ENCODE peak calls at places on chromosome 11, in six cellular contexts. One of them, this sample, is unnamed.

GRCh38 chr11:107859459-107860239 is 1.1 kb upstream of the SLC35F2 start:
- DNase-seq in thyroid gland: peak
- DNase-seq in GM06990: peak
- DNase-seq in lower lobe of right lung: peak
- DNase-seq in CD8-positive, alpha-beta T cell: no peak
- DNase-seq in Calu3: peak
- DNase-seq in this sample: no peak

GRCh38 chr11:19664896-19665548 is 47.6 kb upstream of the NAV2 start:
- DNase-seq in Calu3: no peak
- DNase-seq in thyroid gland: no peak
- DNase-seq in lower lobe of right lung: no peak
- DNase-seq in CD8-positive, alpha-beta T cell: no peak
- DNase-seq in GM06990: no peak
- DNase-seq in this sample: peak

GRCh38 chr11:57444362-57445074 is 15.8 kb upstream of the RTN4RL2 start:
- DNase-seq in CD8-positive, alpha-beta T cell: no peak
- DNase-seq in thyroid gland: no peak
- DNase-seq in Calu3: no peak
- DNase-seq in lower lobe of right lung: no peak
- DNase-seq in GM06990: no peak
- DNase-seq in this sample: no peak

GRCh38 chr11:113110046-113110445 is 148.8 kb downstream of the NCAM1 start:
- DNase-seq in Calu3: no peak
- DNase-seq in CD8-positive, alpha-beta T cell: no peak
- DNase-seq in GM06990: no peak
- DNase-seq in thyroid gland: no peak
- DNase-seq in lower lobe of right lung: no peak
- DNase-seq in this sample: no peak

GRCh38 chr11:109486129-109486528 is 64.1 kb downstream of the C11orf87 start:
- DNase-seq in GM06990: no peak
- DNase-seq in thyroid gland: no peak
- DNase-seq in CD8-positive, alpha-beta T cell: no peak
- DNase-seq in lower lobe of right lung: no peak
- DNase-seq in Calu3: no peak
- DNase-seq in this sample: no peak

GRCh38 chr11:64703048-64703447 is 19.9 kb downstream of the NRXN2 start:
- DNase-seq in thyroid gland: no peak
- DNase-seq in GM06990: no peak
- DNase-seq in Calu3: no peak
- DNase-seq in lower lobe of right lung: no peak
- DNase-seq in CD8-positive, alpha-beta T cell: no peak
- DNase-seq in this sample: no peak

GRCh38 chr11:59216654-59217640 is 4.2 kb upstream of the MPEG1 start:
- DNase-seq in thyroid gland: peak
- DNase-seq in GM06990: peak
- DNase-seq in CD8-positive, alpha-beta T cell: no peak
- DNase-seq in Calu3: peak
- DNase-seq in lower lobe of right lung: no peak
- DNase-seq in this sample: peak

GRCh38 chr11:18720811-18721575 is 5.0 kb downstream of the IGSF22 start:
- DNase-seq in CD8-positive, alpha-beta T cell: peak
- DNase-seq in GM06990: peak
- DNase-seq in lower lobe of right lung: peak
- DNase-seq in Calu3: peak
- DNase-seq in thyroid gland: peak
- DNase-seq in this sample: peak

GRCh38 chr11:100709233-100709999 is 22.3 kb downstream of the ARHGAP42 start:
- DNase-seq in GM06990: peak
- DNase-seq in Calu3: no peak
- DNase-seq in CD8-positive, alpha-beta T cell: no peak
- DNase-seq in thyroid gland: no peak
- DNase-seq in lower lobe of right lung: no peak
- DNase-seq in this sample: peak

GRCh38 chr11:96154802-96155520 is 188.0 kb downstream of the MAML2 start:
- DNase-seq in CD8-positive, alpha-beta T cell: no peak
- DNase-seq in thyroid gland: peak
- DNase-seq in lower lobe of right lung: no peak
- DNase-seq in GM06990: no peak
- DNase-seq in Calu3: no peak
- DNase-seq in this sample: peak

GRCh38 chr11:29135504-29135903 is 881.3 kb downstream of the KCNA4 start:
- DNase-seq in GM06990: no peak
- DNase-seq in thyroid gland: no peak
- DNase-seq in Calu3: no peak
- DNase-seq in lower lobe of right lung: no peak
- DNase-seq in CD8-positive, alpha-beta T cell: no peak
- DNase-seq in this sample: peak

GRCh38 chr11:77654770-77655434 is 17.3 kb upstream of the CLNS1A start:
- DNase-seq in lower lobe of right lung: no peak
- DNase-seq in GM06990: no peak
- DNase-seq in Calu3: peak
- DNase-seq in CD8-positive, alpha-beta T cell: no peak
- DNase-seq in thyroid gland: no peak
- DNase-seq in this sample: no peak

GRCh38 chr11:39745401-39745800 is 1714.1 kb downstream of the LRRC4C start:
- DNase-seq in lower lobe of right lung: no peak
- DNase-seq in CD8-positive, alpha-beta T cell: no peak
- DNase-seq in Calu3: no peak
- DNase-seq in thyroid gland: no peak
- DNase-seq in GM06990: no peak
- DNase-seq in this sample: no peak

GRCh38 chr11:61488651-61489291 is 19.8 kb upstream of the LRRC10B start:
- DNase-seq in CD8-positive, alpha-beta T cell: no peak
- DNase-seq in GM06990: no peak
- DNase-seq in lower lobe of right lung: no peak
- DNase-seq in Calu3: peak
- DNase-seq in thyroid gland: peak
- DNase-seq in this sample: peak

GRCh38 chr11:33478111-33478573 is 221.0 kb downstream of the HIPK3 start:
- DNase-seq in CD8-positive, alpha-beta T cell: no peak
- DNase-seq in GM06990: peak
- DNase-seq in lower lobe of right lung: no peak
- DNase-seq in thyroid gland: no peak
- DNase-seq in Calu3: no peak
- DNase-seq in this sample: no peak

GRCh38 chr11:70473873-70474690 is 75.8 kb downstream of the CTTN start:
- DNase-seq in lower lobe of right lung: no peak
- DNase-seq in CD8-positive, alpha-beta T cell: no peak
- DNase-seq in Calu3: no peak
- DNase-seq in GM06990: no peak
- DNase-seq in thyroid gland: no peak
- DNase-seq in this sample: no peak
- TF ChIP-seq CTCF in lower lobe of right lung: no peak
- TF ChIP-seq CTCF in CD8-positive, alpha-beta T cell: no peak
- TF ChIP-seq CTCF in Calu3: no peak
- TF ChIP-seq CTCF in GM06990: no peak
- TF ChIP-seq CTCF in thyroid gland: no peak
- TF ChIP-seq CTCF in this sample: no peak

GRCh38 chr11:128484172-128484571 is 103.2 kb downstream of the ETS1 start:
- DNase-seq in thyroid gland: no peak
- DNase-seq in GM06990: no peak
- DNase-seq in Calu3: no peak
- DNase-seq in CD8-positive, alpha-beta T cell: no peak
- DNase-seq in lower lobe of right lung: no peak
- DNase-seq in this sample: no peak
- TF ChIP-seq CTCF in thyroid gland: no peak
- TF ChIP-seq CTCF in GM06990: peak
- TF ChIP-seq CTCF in Calu3: no peak
- TF ChIP-seq CTCF in CD8-positive, alpha-beta T cell: no peak
- TF ChIP-seq CTCF in lower lobe of right lung: no peak
- TF ChIP-seq CTCF in this sample: no peak

GRCh38 chr11:6568191-6568918 is 35.1 kb downstream of the RRP8 start:
- DNase-seq in Calu3: no peak
- DNase-seq in CD8-positive, alpha-beta T cell: no peak
- DNase-seq in thyroid gland: peak
- DNase-seq in GM06990: no peak
- DNase-seq in lower lobe of right lung: no peak
- DNase-seq in this sample: peak
- TF ChIP-seq CTCF in Calu3: no peak
- TF ChIP-seq CTCF in CD8-positive, alpha-beta T cell: no peak
- TF ChIP-seq CTCF in thyroid gland: no peak
- TF ChIP-seq CTCF in GM06990: peak
- TF ChIP-seq CTCF in lower lobe of right lung: no peak
- TF ChIP-seq CTCF in this sample: no peak

GRCh38 chr11:44456544-44457270 is 108.8 kb upstream of the CD82 start:
- DNase-seq in lower lobe of right lung: no peak
- DNase-seq in Calu3: peak
- DNase-seq in GM06990: no peak
- DNase-seq in thyroid gland: peak
- DNase-seq in CD8-positive, alpha-beta T cell: no peak
- DNase-seq in this sample: no peak
- TF ChIP-seq CTCF in lower lobe of right lung: peak
- TF ChIP-seq CTCF in Calu3: no peak
- TF ChIP-seq CTCF in GM06990: peak
- TF ChIP-seq CTCF in thyroid gland: no peak
- TF ChIP-seq CTCF in CD8-positive, alpha-beta T cell: no peak
- TF ChIP-seq CTCF in this sample: no peak

DNA sequence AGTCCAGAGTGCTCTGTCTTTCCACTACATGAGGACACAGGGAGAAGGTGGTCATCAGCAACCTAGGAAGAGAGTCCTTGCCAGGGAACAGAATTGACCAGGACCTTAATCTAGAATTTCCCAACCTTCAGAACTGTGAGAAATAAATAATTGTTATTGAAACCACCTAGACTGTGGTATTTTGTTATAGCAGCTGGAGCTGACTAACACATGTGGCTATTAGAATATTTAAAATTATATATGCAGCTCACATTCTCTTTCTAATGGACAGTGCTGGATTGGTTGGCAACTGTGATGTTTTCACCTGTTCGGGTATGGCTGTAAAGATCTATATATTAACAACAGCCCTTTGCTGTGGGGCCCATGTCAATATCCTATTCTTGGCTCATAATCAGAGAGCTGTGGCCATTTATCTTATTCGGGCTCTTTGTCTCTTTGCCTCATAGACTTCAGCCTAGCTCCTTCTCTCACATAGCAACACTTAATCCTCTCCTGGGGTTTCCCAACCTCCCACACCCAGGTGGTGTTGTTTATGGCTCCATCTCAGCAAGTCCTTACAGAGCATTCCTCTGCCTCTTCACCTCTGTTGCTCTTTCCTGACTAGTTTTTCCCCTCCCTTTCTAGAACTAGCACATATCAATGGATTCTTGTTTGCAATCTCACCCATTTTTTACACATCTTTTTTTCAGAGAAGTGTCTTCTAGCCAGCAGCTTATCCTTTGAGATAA is 46.4 kb upstream of the AMOTL1 start:
- DNase-seq in thyroid gland: no peak
- DNase-seq in CD8-positive, alpha-beta T cell: no peak
- DNase-seq in GM06990: no peak
- DNase-seq in Calu3: no peak
- DNase-seq in lower lobe of right lung: no peak
- DNase-seq in this sample: no peak
- TF ChIP-seq CTCF in thyroid gland: no peak
- TF ChIP-seq CTCF in CD8-positive, alpha-beta T cell: no peak
- TF ChIP-seq CTCF in GM06990: no peak
- TF ChIP-seq CTCF in Calu3: no peak
- TF ChIP-seq CTCF in lower lobe of right lung: no peak
- TF ChIP-seq CTCF in this sample: no peak

DNA sequence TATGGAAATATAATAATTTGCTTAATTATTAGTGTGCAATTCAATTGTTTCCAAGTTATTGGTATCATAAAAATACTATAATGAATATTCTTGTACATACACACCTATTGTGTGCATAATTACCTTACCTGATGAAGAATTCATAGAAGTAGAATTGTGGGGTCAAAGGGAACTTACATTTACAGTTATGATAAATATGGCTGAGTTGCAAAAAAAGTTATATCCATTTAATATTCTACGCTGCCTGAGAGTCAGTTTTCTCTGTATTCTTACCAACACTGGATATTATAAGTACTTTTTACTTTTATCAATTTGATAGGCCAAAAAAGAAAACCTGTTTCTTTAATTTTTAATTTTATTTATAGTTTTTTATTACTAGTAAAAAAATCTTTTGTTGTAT is 2.1 kb upstream of the PSMA1 start:
- DNase-seq in thyroid gland: no peak
- DNase-seq in GM06990: no peak
- DNase-seq in lower lobe of right lung: no peak
- DNase-seq in Calu3: no peak
- DNase-seq in CD8-positive, alpha-beta T cell: no peak
- DNase-seq in this sample: no peak
- TF ChIP-seq CTCF in thyroid gland: no peak
- TF ChIP-seq CTCF in GM06990: no peak
- TF ChIP-seq CTCF in lower lobe of right lung: no peak
- TF ChIP-seq CTCF in Calu3: no peak
- TF ChIP-seq CTCF in CD8-positive, alpha-beta T cell: no peak
- TF ChIP-seq CTCF in this sample: no peak

GRCh38 chr11:124745835-124746620 is 6.0 kb downstream of the VSIG2 start:
- DNase-seq in lower lobe of right lung: no peak
- DNase-seq in thyroid gland: peak
- DNase-seq in GM06990: no peak
- DNase-seq in CD8-positive, alpha-beta T cell: no peak
- DNase-seq in Calu3: no peak
- DNase-seq in this sample: no peak
- TF ChIP-seq CTCF in lower lobe of right lung: no peak
- TF ChIP-seq CTCF in thyroid gland: peak
- TF ChIP-seq CTCF in GM06990: peak
- TF ChIP-seq CTCF in CD8-positive, alpha-beta T cell: no peak
- TF ChIP-seq CTCF in Calu3: no peak
- TF ChIP-seq CTCF in this sample: no peak

DNA sequence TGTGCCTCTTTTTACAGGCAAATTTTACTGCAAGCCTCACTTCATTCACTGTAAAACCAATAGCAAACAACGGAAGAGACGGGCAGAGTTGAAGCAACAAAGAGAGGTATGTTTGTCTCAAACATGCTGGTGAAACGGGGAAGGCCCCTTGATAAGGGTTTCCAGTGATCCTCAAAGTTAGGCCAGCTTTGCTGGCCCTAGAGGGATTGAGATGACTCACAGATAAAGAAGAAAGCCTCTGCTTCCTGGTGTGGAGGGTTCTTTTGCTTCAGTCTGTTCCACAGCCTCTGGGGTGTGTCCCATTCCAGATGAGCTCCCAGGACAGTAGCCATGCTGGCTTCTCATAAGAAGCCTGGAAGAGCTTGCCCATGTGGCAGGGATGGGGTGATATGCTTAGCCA is 118.9 kb upstream of the PARVA start:
- DNase-seq in thyroid gland: no peak
- DNase-seq in GM06990: no peak
- DNase-seq in lower lobe of right lung: no peak
- DNase-seq in CD8-positive, alpha-beta T cell: no peak
- DNase-seq in Calu3: peak
- DNase-seq in this sample: peak
- TF ChIP-seq CTCF in thyroid gland: no peak
- TF ChIP-seq CTCF in GM06990: no peak
- TF ChIP-seq CTCF in lower lobe of right lung: no peak
- TF ChIP-seq CTCF in CD8-positive, alpha-beta T cell: no peak
- TF ChIP-seq CTCF in Calu3: no peak
- TF ChIP-seq CTCF in this sample: no peak